ENCODE peak calls at places on chromosomes 2 and 18, in eight cellular contexts. One of them, this sample, is unnamed.

GRCh38 chr2:237900891-237901831 is 41.7 kb downstream of the RAMP1 start:
- DNase-seq in retina: no peak
- DNase-seq in iris pigment epithelial cell: no peak
- DNase-seq in heart left ventricle: no peak
- DNase-seq in stimulated activated effector memory CD8-positive, alpha-beta T cell treated with anti-CD3 and anti-CD28 coated beads, Interleukin-12 subunit alpha, Interleukin-12 subunit beta, amount 100 ng/mL, for 72 hours: no peak
- DNase-seq in HCT116: no peak
- DNase-seq in HCEC 1CT: no peak
- DNase-seq in A549: no peak
- DNase-seq in this sample: no peak

GRCh38 chr2:158775273-158776027 is 19.7 kb upstream of the DAPL1 start:
- DNase-seq in HCT116: no peak
- DNase-seq in stimulated activated effector memory CD8-positive, alpha-beta T cell treated with anti-CD3 and anti-CD28 coated beads, Interleukin-12 subunit alpha, Interleukin-12 subunit beta, amount 100 ng/mL, for 72 hours: no peak
- DNase-seq in iris pigment epithelial cell: no peak
- DNase-seq in retina: no peak
- DNase-seq in A549: no peak
- DNase-seq in HCEC 1CT: no peak
- DNase-seq in heart left ventricle: no peak
- DNase-seq in this sample: no peak

GRCh38 chr2:71934595-71935263 is 212.9 kb downstream of the CYP26B1 start:
- DNase-seq in stimulated activated effector memory CD8-positive, alpha-beta T cell treated with anti-CD3 and anti-CD28 coated beads, Interleukin-12 subunit alpha, Interleukin-12 subunit beta, amount 100 ng/mL, for 72 hours: peak
- DNase-seq in HCT116: no peak
- DNase-seq in A549: no peak
- DNase-seq in iris pigment epithelial cell: peak
- DNase-seq in heart left ventricle: peak
- DNase-seq in retina: no peak
- DNase-seq in HCEC 1CT: no peak
- DNase-seq in this sample: no peak

GRCh38 chr2:63038034-63038433 is 12.6 kb upstream of the OTX1 start:
- DNase-seq in HCT116: no peak
- DNase-seq in retina: no peak
- DNase-seq in A549: no peak
- DNase-seq in HCEC 1CT: no peak
- DNase-seq in iris pigment epithelial cell: peak
- DNase-seq in stimulated activated effector memory CD8-positive, alpha-beta T cell treated with anti-CD3 and anti-CD28 coated beads, Interleukin-12 subunit alpha, Interleukin-12 subunit beta, amount 100 ng/mL, for 72 hours: no peak
- DNase-seq in heart left ventricle: no peak
- DNase-seq in this sample: no peak

GRCh38 chr2:12116228-12116750 is 369.9 kb downstream of the LPIN1 start:
- DNase-seq in HCEC 1CT: no peak
- DNase-seq in HCT116: no peak
- DNase-seq in retina: no peak
- DNase-seq in stimulated activated effector memory CD8-positive, alpha-beta T cell treated with anti-CD3 and anti-CD28 coated beads, Interleukin-12 subunit alpha, Interleukin-12 subunit beta, amount 100 ng/mL, for 72 hours: no peak
- DNase-seq in heart left ventricle: no peak
- DNase-seq in A549: no peak
- DNase-seq in iris pigment epithelial cell: no peak
- DNase-seq in this sample: peak

GRCh38 chr18:35750929-35751328 is 169.4 kb downstream of the GALNT1 start:
- DNase-seq in iris pigment epithelial cell: no peak
- DNase-seq in retina: no peak
- DNase-seq in heart left ventricle: no peak
- DNase-seq in HCT116: no peak
- DNase-seq in HCEC 1CT: no peak
- DNase-seq in stimulated activated effector memory CD8-positive, alpha-beta T cell treated with anti-CD3 and anti-CD28 coated beads, Interleukin-12 subunit alpha, Interleukin-12 subunit beta, amount 100 ng/mL, for 72 hours: no peak
- DNase-seq in A549: no peak
- DNase-seq in this sample: no peak

GRCh38 chr2:169891593-169892298 is 64.5 kb downstream of the UBR3 start:
- DNase-seq in A549: peak
- DNase-seq in HCT116: no peak
- DNase-seq in HCEC 1CT: peak
- DNase-seq in iris pigment epithelial cell: peak
- DNase-seq in retina: no peak
- DNase-seq in heart left ventricle: no peak
- DNase-seq in stimulated activated effector memory CD8-positive, alpha-beta T cell treated with anti-CD3 and anti-CD28 coated beads, Interleukin-12 subunit alpha, Interleukin-12 subunit beta, amount 100 ng/mL, for 72 hours: no peak
- DNase-seq in this sample: no peak

GRCh38 chr2:109703076-109703475 is 88.9 kb downstream of the SOWAHC start:
- DNase-seq in HCEC 1CT: no peak
- DNase-seq in retina: no peak
- DNase-seq in heart left ventricle: no peak
- DNase-seq in stimulated activated effector memory CD8-positive, alpha-beta T cell treated with anti-CD3 and anti-CD28 coated beads, Interleukin-12 subunit alpha, Interleukin-12 subunit beta, amount 100 ng/mL, for 72 hours: no peak
- DNase-seq in HCT116: no peak
- DNase-seq in iris pigment epithelial cell: peak
- DNase-seq in A549: no peak
- DNase-seq in this sample: no peak

GRCh38 chr2:134657650-134658250 is 61.0 kb downstream of the TMEM163 start:
- DNase-seq in heart left ventricle: no peak
- DNase-seq in stimulated activated effector memory CD8-positive, alpha-beta T cell treated with anti-CD3 and anti-CD28 coated beads, Interleukin-12 subunit alpha, Interleukin-12 subunit beta, amount 100 ng/mL, for 72 hours: no peak
- DNase-seq in HCT116: peak
- DNase-seq in A549: no peak
- DNase-seq in HCEC 1CT: no peak
- DNase-seq in iris pigment epithelial cell: no peak
- DNase-seq in retina: no peak
- DNase-seq in this sample: peak

GRCh38 chr18:60372598-60372997 is at the start of gene MC4R:
- DNase-seq in HCEC 1CT: peak
- DNase-seq in A549: peak
- DNase-seq in stimulated activated effector memory CD8-positive, alpha-beta T cell treated with anti-CD3 and anti-CD28 coated beads, Interleukin-12 subunit alpha, Interleukin-12 subunit beta, amount 100 ng/mL, for 72 hours: no peak
- DNase-seq in heart left ventricle: no peak
- DNase-seq in retina: peak
- DNase-seq in iris pigment epithelial cell: peak
- DNase-seq in HCT116: peak
- DNase-seq in this sample: no peak

GRCh38 chr2:36453652-36454051 is 98.1 kb downstream of the CRIM1 start:
- DNase-seq in retina: no peak
- DNase-seq in stimulated activated effector memory CD8-positive, alpha-beta T cell treated with anti-CD3 and anti-CD28 coated beads, Interleukin-12 subunit alpha, Interleukin-12 subunit beta, amount 100 ng/mL, for 72 hours: no peak
- DNase-seq in HCT116: no peak
- DNase-seq in HCEC 1CT: peak
- DNase-seq in A549: no peak
- DNase-seq in heart left ventricle: no peak
- DNase-seq in iris pigment epithelial cell: peak
- DNase-seq in this sample: no peak

GRCh38 chr2:30871980-30872789 is 64.9 kb upstream of the CAPN13 start:
- DNase-seq in iris pigment epithelial cell: no peak
- DNase-seq in heart left ventricle: peak
- DNase-seq in HCEC 1CT: no peak
- DNase-seq in A549: no peak
- DNase-seq in HCT116: no peak
- DNase-seq in retina: no peak
- DNase-seq in stimulated activated effector memory CD8-positive, alpha-beta T cell treated with anti-CD3 and anti-CD28 coated beads, Interleukin-12 subunit alpha, Interleukin-12 subunit beta, amount 100 ng/mL, for 72 hours: no peak
- DNase-seq in this sample: no peak

GRCh38 chr2:211204456-211204855 is 648.1 kb downstream of the CPS1 start:
- DNase-seq in iris pigment epithelial cell: no peak
- DNase-seq in heart left ventricle: no peak
- DNase-seq in A549: no peak
- DNase-seq in retina: no peak
- DNase-seq in HCT116: no peak
- DNase-seq in HCEC 1CT: no peak
- DNase-seq in stimulated activated effector memory CD8-positive, alpha-beta T cell treated with anti-CD3 and anti-CD28 coated beads, Interleukin-12 subunit alpha, Interleukin-12 subunit beta, amount 100 ng/mL, for 72 hours: no peak
- DNase-seq in this sample: no peak

GRCh38 chr2:128451084-128451483 is 132.4 kb upstream of the HS6ST1 start:
- DNase-seq in stimulated activated effector memory CD8-positive, alpha-beta T cell treated with anti-CD3 and anti-CD28 coated beads, Interleukin-12 subunit alpha, Interleukin-12 subunit beta, amount 100 ng/mL, for 72 hours: no peak
- DNase-seq in retina: no peak
- DNase-seq in HCT116: no peak
- DNase-seq in iris pigment epithelial cell: no peak
- DNase-seq in A549: no peak
- DNase-seq in heart left ventricle: no peak
- DNase-seq in HCEC 1CT: no peak
- DNase-seq in this sample: no peak

GRCh38 chr2:37569986-37570688 is 101.3 kb downstream of the CDC42EP3 start:
- DNase-seq in retina: no peak
- DNase-seq in A549: no peak
- DNase-seq in heart left ventricle: no peak
- DNase-seq in stimulated activated effector memory CD8-positive, alpha-beta T cell treated with anti-CD3 and anti-CD28 coated beads, Interleukin-12 subunit alpha, Interleukin-12 subunit beta, amount 100 ng/mL, for 72 hours: no peak
- DNase-seq in iris pigment epithelial cell: peak
- DNase-seq in HCT116: no peak
- DNase-seq in HCEC 1CT: peak
- DNase-seq in this sample: no peak

GRCh38 chr2:120561393-120562035 is 174.2 kb upstream of the GLI2 start:
- DNase-seq in HCEC 1CT: no peak
- DNase-seq in HCT116: no peak
- DNase-seq in A549: no peak
- DNase-seq in retina: no peak
- DNase-seq in stimulated activated effector memory CD8-positive, alpha-beta T cell treated with anti-CD3 and anti-CD28 coated beads, Interleukin-12 subunit alpha, Interleukin-12 subunit beta, amount 100 ng/mL, for 72 hours: no peak
- DNase-seq in iris pigment epithelial cell: no peak
- DNase-seq in heart left ventricle: no peak
- DNase-seq in this sample: no peak

GRCh38 chr18:70418551-70419311 is 129.9 kb downstream of the SOCS6 start:
- DNase-seq in retina: no peak
- DNase-seq in HCEC 1CT: no peak
- DNase-seq in stimulated activated effector memory CD8-positive, alpha-beta T cell treated with anti-CD3 and anti-CD28 coated beads, Interleukin-12 subunit alpha, Interleukin-12 subunit beta, amount 100 ng/mL, for 72 hours: no peak
- DNase-seq in heart left ventricle: no peak
- DNase-seq in iris pigment epithelial cell: no peak
- DNase-seq in A549: no peak
- DNase-seq in HCT116: no peak
- DNase-seq in this sample: no peak

This sample was measured in naive B cell.